ENCODE peak calls at places on chromosomes 11 and 22, in four cellular contexts. Z, I, K and S are unnamed samples. For H3K4me1, the result is how much of the 10 kb centered on the place peaks cover.

GRCh38 chr22:20424937-20425587 is 12.6 kb downstream of the SCARF2 start:
- DNase-seq in Z (peak), I (no peak), K (no peak), S (no peak)

GRCh38 chr11:65559535-65559934 is 1.4 kb upstream of the LTBP3 start:
- DNase-seq in Z (no peak), I (no peak), K (no peak), S (no peak)

GRCh38 chr22:24548812-24549211 is 6.1 kb downstream of the GUCD1 start:
- DNase-seq in K (no peak), Z (no peak), I (no peak), S (no peak)

GRCh38 chr22:27391092-27391770 is 410.3 kb downstream of the MN1 start:
- DNase-seq in I (no peak), Z (no peak), K (peak), S (no peak)

GRCh38 chr11:36033082-36033751 is 89.4 kb downstream of the LDLRAD3 start:
- DNase-seq in K (no peak), I (no peak), Z (no peak), S (no peak)

GRCh38 chr11:120494595-120494994 is 17.0 kb upstream of the GRIK4 start:
- DNase-seq in K (no peak), I (no peak), Z (no peak), S (no peak)

GRCh38 chr22:33124471-33124870 is 66.3 kb upstream of the SYN3 start:
- DNase-seq in K (no peak), I (no peak), Z (no peak), S (no peak)

GRCh38 chr11:108961095-108961494 is 296.2 kb downstream of the DDX10 start:
- DNase-seq in Z (no peak), K (no peak), I (no peak), S (no peak)

GRCh38 chr11:33376331-33377099 is 119.3 kb downstream of the HIPK3 start:
- DNase-seq in I (peak), Z (no peak), K (no peak), S (no peak)

GRCh38 chr11:107859459-107860239 is 1.1 kb upstream of the SLC35F2 start:
- DNase-seq in K (peak), Z (no peak), I (peak), S (peak)

GRCh38 chr11:36540998-36541397 is 26.8 kb upstream of the RAG1 start:
- DNase-seq in I (peak), K (peak), Z (no peak), S (peak)

GRCh38 chr22:45053571-45053970 is 43.8 kb upstream of the PHF21B start:
- DNase-seq in I (no peak), Z (no peak), K (no peak), S (no peak)

GRCh38 chr11:3831378-3832239 is 9.2 kb downstream of the RHOG start:
- DNase-seq in I (no peak), Z (peak), K (no peak), S (no peak)

GRCh38 chr11:3830741-3831140 is 10.0 kb downstream of the RHOG start:
- DNase-seq in I (no peak), Z (no peak), K (no peak), S (no peak)

GRCh38 chr11:3833461-3833860 is 7.3 kb downstream of the RHOG start:
- DNase-seq in Z (no peak), I (no peak), K (no peak), S (no peak)

GRCh38 chr11:3834349-3835099 is 6.2 kb downstream of the RHOG start:
- DNase-seq in Z (peak), K (peak), I (no peak), S (no peak)

GRCh38 chr11:3832816-3833215 is 7.9 kb downstream of the RHOG start:
- DNase-seq in I (no peak), K (no peak), Z (no peak), S (no peak)
- H3K4me1 ChIP-seq in I (under half), K (under half), Z (half or more), S (half or more)

DNA sequence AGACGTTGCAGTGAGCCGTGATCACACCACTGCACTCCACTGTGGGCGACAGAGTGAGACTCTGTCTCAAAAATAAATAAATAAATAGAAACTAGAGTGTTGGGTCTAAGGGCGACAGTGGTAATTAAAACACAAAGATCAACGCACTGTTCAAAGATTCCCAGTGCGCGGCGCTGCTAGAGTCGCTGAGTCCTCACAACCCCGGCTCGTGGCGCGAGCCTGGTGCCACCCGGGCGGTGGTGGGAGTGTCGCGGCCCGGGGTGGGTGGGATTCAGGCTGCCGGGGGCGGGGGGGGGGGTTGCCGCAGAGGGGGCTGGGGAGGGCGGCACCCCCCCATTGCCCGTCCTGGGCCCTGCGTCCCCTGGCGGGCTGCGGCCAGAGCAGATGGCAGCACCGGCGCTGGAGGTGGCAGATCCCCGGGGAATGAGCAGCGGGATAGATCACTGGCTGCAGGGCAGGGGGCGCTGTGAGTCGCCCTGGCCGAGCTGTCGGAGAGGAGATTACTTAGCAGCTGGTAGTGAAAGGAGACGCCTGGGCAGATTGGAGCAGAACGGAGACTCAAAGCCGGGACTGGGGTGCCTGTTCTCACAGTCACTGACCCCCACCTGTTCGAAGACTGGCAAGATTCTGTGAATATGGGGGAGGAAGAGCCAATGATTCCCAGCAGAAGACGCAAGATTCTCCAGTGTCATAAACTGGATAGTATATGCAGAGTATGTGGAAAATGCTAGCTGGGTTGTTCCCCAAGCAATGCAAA is 30.2 kb upstream of the APOBEC3A start:
- DNase-seq in K (peak), I (no peak), Z (peak), S (peak)
- H3K27ac ChIP-seq in K (no peak), I (no peak), Z (peak), S (no peak)

DNA sequence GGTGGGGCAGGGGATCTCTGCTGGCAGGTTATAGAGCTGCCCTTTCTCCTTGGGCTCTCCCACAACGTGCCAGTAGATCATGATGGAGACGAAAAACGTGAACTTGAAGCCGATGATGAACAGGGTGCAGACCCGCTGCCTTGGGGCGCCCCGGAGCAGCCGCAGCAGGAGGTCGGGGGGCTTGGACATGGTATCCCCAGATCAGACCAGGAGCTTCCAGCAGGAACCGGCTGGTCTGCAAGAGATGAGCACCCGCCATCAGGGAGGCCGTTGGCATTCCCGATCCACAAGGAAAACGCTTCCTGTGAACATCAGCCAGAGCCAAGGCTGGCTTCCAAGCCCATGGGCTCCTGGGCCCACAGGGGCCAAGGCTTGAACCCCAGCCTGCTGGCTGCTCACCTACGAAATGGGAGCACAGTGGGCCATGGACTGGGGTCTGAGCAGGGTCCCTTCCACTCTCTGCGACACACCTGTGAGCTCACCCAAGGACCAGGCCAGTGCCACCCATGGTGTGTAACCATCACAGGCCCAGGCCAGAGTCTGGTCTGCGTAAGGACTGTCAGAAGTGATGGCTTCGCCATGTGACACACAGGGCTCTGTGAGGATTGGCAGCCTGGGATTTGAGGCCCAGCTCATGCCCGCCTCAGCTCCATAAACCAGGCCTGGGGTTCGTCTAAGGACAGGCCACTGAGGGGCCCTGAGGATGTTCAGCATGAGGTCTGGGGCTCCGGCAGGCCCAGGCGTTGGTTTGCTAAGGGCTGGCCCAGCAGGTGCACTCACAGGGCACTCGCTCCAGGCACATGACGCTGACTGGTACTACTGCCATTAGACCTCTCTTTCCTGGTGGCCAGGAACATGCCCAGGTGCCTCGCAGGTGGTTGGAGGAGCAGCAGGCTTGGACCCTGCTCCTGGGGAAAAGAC is 26.6 kb downstream of the A4GALT start:
- DNase-seq in I (no peak), K (no peak), Z (no peak), S (no peak)
- H3K4me1 ChIP-seq in I (under half), K (under half), Z (under half), S (under half)

DNA sequence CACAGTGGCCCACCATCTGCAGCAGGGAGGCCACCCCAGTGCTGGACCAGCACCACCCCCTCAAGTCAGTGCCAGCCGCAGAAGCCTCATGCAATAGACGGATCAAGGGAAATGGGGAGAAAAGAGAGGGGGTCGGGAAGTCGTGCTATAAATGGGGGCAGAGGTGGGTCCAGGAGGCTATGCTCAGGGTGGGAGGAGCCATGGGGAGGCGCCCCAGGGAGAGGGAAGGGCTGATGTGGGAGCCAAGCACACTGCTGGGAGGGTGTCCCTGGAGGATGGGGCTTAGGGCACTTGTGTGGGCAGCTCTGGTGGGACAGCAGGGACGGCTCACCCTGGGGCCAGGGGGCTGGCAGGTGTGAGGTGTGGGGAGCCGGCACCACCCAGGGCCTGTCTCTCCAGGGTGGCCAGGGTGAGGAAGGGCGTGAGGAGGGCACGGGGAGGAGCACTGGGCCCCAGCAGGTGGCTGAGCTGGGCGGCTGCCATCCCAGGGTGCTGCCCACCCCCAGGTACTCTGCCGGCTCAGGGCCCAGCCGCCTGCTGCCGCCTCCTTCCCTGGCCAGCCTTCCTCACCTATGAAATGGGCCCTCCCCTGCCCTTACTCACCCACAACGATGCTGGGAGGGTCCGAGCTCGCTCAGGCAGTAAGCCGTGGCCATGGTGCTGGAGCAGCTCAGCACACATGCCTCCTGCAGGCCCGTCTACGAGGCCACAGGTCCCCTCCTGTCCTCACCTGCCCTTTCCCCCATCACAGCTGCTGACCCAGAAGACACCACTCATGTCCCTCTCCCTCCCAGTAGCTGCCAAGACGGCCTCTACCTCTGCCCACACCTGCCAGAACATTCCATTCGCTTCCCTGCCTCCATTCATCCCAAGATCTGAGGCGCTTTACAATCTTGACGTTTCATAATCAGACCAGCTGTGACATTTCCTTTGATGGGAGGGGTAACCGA is 17.9 kb downstream of the PHLDA2 start:
- DNase-seq in I (peak), K (no peak), Z (no peak), S (no peak)
- H3K27ac ChIP-seq in I (no peak), K (peak), Z (peak), S (no peak)

DNA sequence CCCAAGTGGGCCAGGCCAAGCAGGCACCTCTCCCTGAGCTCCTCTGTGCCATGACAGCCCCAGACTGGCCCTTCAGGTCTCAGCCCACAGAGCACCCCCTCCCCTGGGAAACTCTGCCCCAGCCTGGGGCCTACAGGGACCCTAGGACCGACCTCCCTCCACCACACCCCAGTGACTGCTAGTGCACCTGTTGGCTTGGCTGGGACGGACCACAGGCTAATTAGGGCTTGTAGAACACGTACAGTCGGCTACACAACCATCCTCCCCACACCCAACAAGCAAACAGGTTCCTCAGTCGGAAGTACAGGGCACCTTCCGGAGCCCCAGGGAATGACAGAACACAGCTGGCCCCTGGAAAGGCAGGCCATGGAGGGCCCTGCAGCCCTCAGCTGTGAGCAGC is 4.3 kb downstream of the SBF1 start:
- DNase-seq in I (no peak), K (no peak), Z (no peak), S (no peak)
- H3K4me1 ChIP-seq in I (half or more), K (half or more), Z (half or more), S (half or more)

GRCh38 chr11:45852018-45852711 is 4.9 kb downstream of the CRY2 start:
- DNase-seq in Z (no peak), I (no peak), K (no peak), S (no peak)
- H3K27ac ChIP-seq in Z (peak), I (no peak), K (no peak), S (no peak)

GRCh38 chr22:22935056-22935545 is 47.5 kb downstream of the IGLL5 start:
- DNase-seq in Z (no peak), K (no peak), I (no peak), S (no peak)
- H3K4me1 ChIP-seq in Z (under half), K (under half), I (under half), S (under half)

GRCh38 chr11:10664511-10664910 is 29.0 kb downstream of the IRAG1 start:
- DNase-seq in I (no peak), K (no peak), Z (no peak), S (no peak)

GRCh38 chr11:10664005-10664404 is 29.6 kb downstream of the IRAG1 start:
- DNase-seq in K (no peak), I (no peak), Z (no peak), S (no peak)

GRCh38 chr11:10669258-10670033 is 24.1 kb downstream of the IRAG1 start:
- DNase-seq in I (no peak), Z (no peak), K (peak), S (no peak)

GRCh38 chr11:10666976-10667892 is 26.3 kb downstream of the IRAG1 start:
- DNase-seq in I (no peak), K (no peak), Z (no peak), S (no peak)

GRCh38 chr11:10666556-10666955 is 27.0 kb downstream of the IRAG1 start:
- DNase-seq in K (no peak), I (peak), Z (no peak), S (no peak)
- H3K27ac ChIP-seq in K (no peak), I (no peak), Z (no peak), S (no peak)

GRCh38 chr22:46091277-46091977 is 58.9 kb upstream of the PPARA start:
- DNase-seq in K (no peak), Z (peak), I (no peak), S (no peak)
- H3K4me1 ChIP-seq in K (half or more), Z (half or more), I (half or more), S (under half)

GRCh38 chr11:26949846-26950245 is 44.1 kb upstream of the FIBIN start:
- DNase-seq in Z (no peak), I (no peak), K (no peak), S (no peak)

GRCh38 chr11:26947904-26948639 is 45.8 kb upstream of the FIBIN start:
- DNase-seq in I (peak), K (no peak), Z (no peak), S (no peak)

GRCh38 chr11:26948881-26949280 is 45.0 kb upstream of the FIBIN start:
- DNase-seq in I (peak), Z (no peak), K (no peak), S (no peak)

GRCh38 chr11:26951849-26952515 is 41.9 kb upstream of the FIBIN start:
- DNase-seq in Z (no peak), K (no peak), I (no peak), S (no peak)

DNA sequence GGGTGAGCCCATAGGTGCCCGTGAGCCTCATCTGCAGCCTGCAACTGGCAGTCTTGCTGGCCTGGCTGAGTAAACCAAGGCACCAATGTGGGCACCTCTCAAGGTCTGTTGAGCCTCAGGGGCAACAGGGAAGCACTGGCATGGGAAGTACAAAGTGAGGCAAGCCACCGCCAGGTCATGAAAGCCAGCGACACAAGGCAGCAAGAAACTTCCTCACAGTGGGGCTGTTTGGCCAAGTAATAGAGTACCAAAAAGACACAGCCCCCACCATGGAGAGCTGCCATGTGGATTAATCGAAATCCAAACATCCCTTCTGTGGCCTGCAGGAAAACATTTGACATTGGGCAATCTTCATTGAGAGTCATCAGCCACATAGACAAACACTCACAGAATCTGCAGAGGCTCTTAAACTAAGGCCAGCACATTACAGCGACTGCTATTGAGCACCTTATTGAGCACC is 43.6 kb upstream of the FIBIN start:
- DNase-seq in Z (peak), I (peak), K (no peak), S (no peak)
- H3K27ac ChIP-seq in Z (no peak), I (no peak), K (no peak), S (no peak)